ENCODE peak calls at places on chromosomes 3 and 15, in six cellular contexts. S, N, V, O, L and K are unnamed samples.
A peak's percentile ranks its signal among the peaks of the same experiment; 100 is the strongest.

GRCh38 chr3:165196577-165197561 is 685 bp upstream of the SLITRK3 start:
- DNase-seq in L (peak; percentile 6), S (no peak), V (peak; percentile 51), O (no peak), N (no peak), K (peak; percentile 25)

GRCh38 chr3:193831495-193832455 is 238.8 kb downstream of the OPA1 start:
- DNase-seq in S (no peak), L (peak; percentile 97), V (no peak), N (peak; percentile 39), O (no peak), K (peak; percentile 96)

GRCh38 chr3:16482770-16483531 is 30.5 kb downstream of the RFTN1 start:
- DNase-seq in N (peak; percentile 19), V (no peak), O (no peak), L (no peak), S (no peak), K (no peak)

GRCh38 chr3:48112813-48113212 is 75.4 kb downstream of the CDC25A start:
- DNase-seq in L (no peak), O (no peak), V (no peak), S (no peak), N (no peak), K (no peak)

GRCh38 chr3:133805384-133805701 is 272 bp upstream of the SRPRB start:
- DNase-seq in N (no peak), L (no peak), S (no peak), V (no peak), O (no peak), K (no peak)

GRCh38 chr3:59946401-59946800 is 896.6 kb upstream of the CFAP20DC start:
- DNase-seq in L (no peak), N (no peak), V (no peak), O (no peak), S (no peak), K (no peak)

GRCh38 chr15:58334803-58335202 is 97.0 kb upstream of the LIPC start:
- DNase-seq in O (no peak), N (no peak), L (no peak), S (no peak), V (no peak), K (no peak)

GRCh38 chr15:68230157-68231100 is 901 bp upstream of the CLN6 start:
- DNase-seq in L (no peak), N (peak; percentile 32), S (peak; percentile 36), V (peak; percentile 66), O (no peak), K (peak; percentile 18)

GRCh38 chr3:171436380-171436779 is 23.8 kb downstream of the TNIK start:
- DNase-seq in N (no peak), L (no peak), O (no peak), V (no peak), S (no peak), K (no peak)

GRCh38 chr3:82355228-82355627 is 593.8 kb upstream of the GBE1 start:
- DNase-seq in S (no peak), O (no peak), L (no peak), N (no peak), V (no peak), K (no peak)

GRCh38 chr3:124514681-124515080 is 215.6 kb upstream of the UMPS start:
- DNase-seq in L (no peak), N (peak; percentile 12), O (no peak), S (no peak), V (no peak), K (peak; percentile 36)

GRCh38 chr3:148173836-148174235 is 523.9 kb upstream of the AGTR1 start:
- DNase-seq in S (no peak), L (no peak), O (no peak), V (no peak), N (no peak), K (no peak)

GRCh38 chr15:57550640-57551039 is 41.1 kb upstream of the MYZAP start:
- DNase-seq in O (no peak), N (no peak), V (no peak), L (no peak), S (no peak), K (peak; percentile 98)

GRCh38 chr3:100128565-100128964 is 14.3 kb upstream of the FILIP1L start:
- DNase-seq in O (no peak), N (no peak), S (no peak), V (no peak), L (no peak), K (no peak)
- TF ChIP-seq CTCF in O (no peak), N (no peak), S (no peak), V (no peak), L (no peak), K (no peak)

DNA sequence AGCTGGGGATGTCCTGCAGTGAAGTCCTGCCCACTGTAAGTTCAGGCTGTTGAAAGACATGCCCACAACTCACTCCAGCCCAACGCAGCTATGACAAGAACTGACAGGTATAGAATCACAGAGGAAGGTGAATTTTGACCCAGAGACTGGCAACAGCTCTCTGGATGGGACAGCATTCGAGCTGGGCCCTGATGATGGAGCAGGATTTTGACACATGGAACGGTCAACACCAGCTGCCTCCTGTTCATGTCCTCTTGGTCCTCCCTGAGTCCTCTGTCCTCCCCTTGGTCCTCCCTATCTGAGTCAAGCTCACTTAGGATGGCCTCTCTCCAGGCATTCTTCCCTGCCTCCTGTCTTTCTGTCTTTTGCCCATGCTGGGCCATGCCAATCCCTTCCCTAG is 15.2 kb upstream of the ACAN start:
- DNase-seq in O (no peak), V (no peak), L (no peak), S (no peak), N (no peak), K (no peak)
- H3K4me1 ChIP-seq in O (no peaks in the 10 kb centered on the region), V (no peaks in the 10 kb centered on the region), L (no peaks in the 10 kb centered on the region), S (no peaks in the 10 kb centered on the region), N (no peaks in the 10 kb centered on the region), K (no peaks in the 10 kb centered on the region)

DNA sequence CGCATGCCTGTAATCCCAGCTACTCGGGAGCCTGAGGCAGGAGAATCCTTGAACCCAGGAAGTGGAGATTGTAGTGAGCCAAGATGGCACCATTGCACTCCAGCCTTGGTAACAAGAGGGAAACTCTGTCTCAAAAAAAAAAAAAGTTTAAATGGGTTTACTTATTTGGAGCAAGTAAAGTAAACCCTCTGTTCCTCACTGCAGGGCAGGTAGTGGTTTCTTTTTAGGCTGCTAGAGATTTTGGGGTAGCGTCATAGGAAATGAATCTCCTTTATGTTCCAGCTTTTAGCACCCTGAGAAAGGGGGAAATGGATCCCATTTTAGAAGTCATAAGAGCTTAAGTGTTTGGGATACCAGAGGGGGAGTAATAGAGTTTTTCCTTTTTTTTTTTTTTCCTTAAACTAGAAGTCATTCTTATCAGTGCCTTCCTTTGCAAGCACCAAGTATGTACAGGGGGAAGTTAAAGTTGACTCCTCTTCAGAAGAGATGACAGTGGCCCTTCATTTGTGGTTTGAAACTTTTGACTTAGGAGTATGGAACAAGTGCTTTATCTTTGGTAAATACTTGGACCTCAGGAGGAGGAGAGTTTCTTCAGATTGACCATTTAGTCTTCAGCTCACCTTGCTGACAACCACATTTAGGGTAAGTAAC is 8.0 kb downstream of the PXK start:
- DNase-seq in O (no peak), N (no peak), S (no peak), L (no peak), V (no peak), K (no peak)
- H3K36me3 ChIP-seq in O (peaks cover 3% of the 10 kb centered on the region), N (no peaks in the 10 kb centered on the region), S (no peaks in the 10 kb centered on the region), L (peaks cover 1% of the 10 kb centered on the region), V (peaks cover 15% of the 10 kb centered on the region), K (no peaks in the 10 kb centered on the region)

DNA sequence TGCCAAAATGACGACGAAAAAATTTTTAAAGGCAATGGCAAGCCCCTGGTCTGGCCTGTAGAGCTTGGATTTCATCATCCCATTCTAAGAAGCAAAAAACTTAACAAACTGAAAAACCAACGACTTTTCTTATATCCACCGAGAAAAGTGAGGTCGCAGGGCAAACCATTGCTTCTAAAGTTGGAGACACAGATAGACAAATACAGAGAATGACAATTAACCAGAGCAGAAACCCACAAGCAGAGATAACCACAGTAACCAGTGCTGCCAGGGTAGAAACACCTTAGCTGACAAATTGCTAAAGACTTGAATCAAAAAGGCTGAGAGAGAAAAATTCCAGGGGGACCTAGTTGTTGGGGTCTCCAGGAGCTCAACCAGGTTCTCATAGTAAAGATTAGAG is 386.5 kb upstream of the SGO1 start:
- DNase-seq in S (no peak), N (no peak), O (no peak), L (peak; percentile 31), V (no peak), K (no peak)
- TF ChIP-seq CTCF in S (no peak), N (no peak), O (no peak), L (no peak), V (no peak), K (no peak)

DNA sequence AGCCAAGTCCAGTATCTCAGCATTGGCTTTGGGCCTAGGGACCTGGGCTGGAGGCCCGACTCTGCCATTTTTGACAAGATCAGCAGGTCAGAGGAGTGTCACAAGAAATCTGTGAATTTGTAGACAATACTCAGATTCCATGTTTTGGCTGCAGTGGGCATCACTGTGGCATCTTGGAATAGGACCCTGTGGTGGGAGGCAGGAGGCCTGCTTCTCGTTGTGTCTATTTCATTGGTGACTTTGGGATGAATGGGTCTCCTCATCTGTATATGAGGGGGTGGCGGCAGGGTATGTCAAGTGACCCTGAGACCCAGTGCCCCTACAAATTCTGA is 3.3 kb downstream of the C15orf39 start:
- DNase-seq in L (no peak), O (no peak), N (no peak), V (no peak), S (no peak), K (no peak)
- H3K4me1 ChIP-seq in L (peaks cover 21% of the 10 kb centered on the region), O (peaks cover 56% of the 10 kb centered on the region), N (peaks cover 80% of the 10 kb centered on the region), V (peaks cover 73% of the 10 kb centered on the region), S (peaks cover 64% of the 10 kb centered on the region), K (peaks cover 41% of the 10 kb centered on the region)

DNA sequence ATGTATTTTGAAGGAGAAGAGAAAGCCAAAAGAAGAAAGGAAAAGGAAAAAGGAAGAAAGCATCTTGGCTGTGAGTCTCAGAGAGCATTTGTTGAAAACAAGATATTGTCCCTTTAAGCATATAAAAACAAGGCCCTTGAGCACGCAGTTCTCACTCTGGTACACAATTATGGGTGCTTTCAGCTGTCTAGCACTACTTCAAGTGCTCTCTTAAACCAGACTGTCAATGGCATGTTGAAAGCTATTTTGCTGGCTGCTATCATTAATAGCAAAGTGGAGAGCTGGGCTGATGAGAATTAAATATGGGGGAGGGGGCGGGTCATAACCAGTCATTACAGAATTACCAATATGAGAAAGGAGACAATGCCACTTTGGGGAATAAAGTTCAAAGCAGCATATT is 9.3 kb downstream of the TLE3 start:
- DNase-seq in O (no peak), V (no peak), S (no peak), N (no peak), L (no peak), K (peak; percentile 32)
- H3K36me3 ChIP-seq in O (peaks cover 67% of the 10 kb centered on the region), V (peaks cover 53% of the 10 kb centered on the region), S (no peaks in the 10 kb centered on the region), N (peaks cover 16% of the 10 kb centered on the region), L (peaks cover 7% of the 10 kb centered on the region), K (peaks cover 3% of the 10 kb centered on the region)